ENCODE peak calls at places on chromosomes 13 and 19, in nine cellular contexts. One of them, this sample, is unnamed.

GRCh38 chr19:58562126-58563033 is 4.0 kb upstream of the UBE2M start:
- DNase-seq in anterior cingulate cortex: no peak
- DNase-seq in body of pancreas: peak; percentile 55
- DNase-seq in IMR-90: peak; percentile 39
- DNase-seq in fibroblast of gingiva: peak; percentile 29
- DNase-seq in T-helper 2 cell: no peak
- DNase-seq in amniotic stem cell: no peak
- DNase-seq in activated gamma-delta T cell treated with Interleukin-2 at 50 U/mL for 16 hours: no peak
- DNase-seq in stimulated activated naive CD4-positive, alpha-beta T cell: no peak
- DNase-seq in this sample: no peak

GRCh38 chr19:47419037-47419783 is at the start of gene MEIS3:
- DNase-seq in anterior cingulate cortex: no peak
- DNase-seq in body of pancreas: no peak
- DNase-seq in IMR-90: no peak
- DNase-seq in fibroblast of gingiva: no peak
- DNase-seq in T-helper 2 cell: no peak
- DNase-seq in amniotic stem cell: no peak
- DNase-seq in activated gamma-delta T cell treated with Interleukin-2 at 50 U/mL for 16 hours: no peak
- DNase-seq in stimulated activated naive CD4-positive, alpha-beta T cell: no peak
- DNase-seq in this sample: no peak

GRCh38 chr13:109816112-109816978 is 30.0 kb upstream of the IRS2 start:
- DNase-seq in anterior cingulate cortex: no peak
- DNase-seq in body of pancreas: peak; percentile 72
- DNase-seq in IMR-90: no peak
- DNase-seq in fibroblast of gingiva: peak; percentile 31
- DNase-seq in T-helper 2 cell: no peak
- DNase-seq in amniotic stem cell: no peak
- DNase-seq in activated gamma-delta T cell treated with Interleukin-2 at 50 U/mL for 16 hours: no peak
- DNase-seq in stimulated activated naive CD4-positive, alpha-beta T cell: no peak
- DNase-seq in this sample: no peak

GRCh38 chr13:31310781-31311180 is 111.0 kb downstream of the B3GLCT start:
- DNase-seq in anterior cingulate cortex: no peak
- DNase-seq in body of pancreas: no peak
- DNase-seq in IMR-90: peak; percentile 1
- DNase-seq in fibroblast of gingiva: peak; percentile 12
- DNase-seq in T-helper 2 cell: no peak
- DNase-seq in amniotic stem cell: no peak
- DNase-seq in activated gamma-delta T cell treated with Interleukin-2 at 50 U/mL for 16 hours: no peak
- DNase-seq in stimulated activated naive CD4-positive, alpha-beta T cell: no peak
- DNase-seq in this sample: peak; percentile 66

GRCh38 chr13:96104516-96104915 is 14.6 kb downstream of the HS6ST3 start:
- DNase-seq in anterior cingulate cortex: no peak
- DNase-seq in body of pancreas: no peak
- DNase-seq in IMR-90: no peak
- DNase-seq in fibroblast of gingiva: no peak
- DNase-seq in T-helper 2 cell: no peak
- DNase-seq in amniotic stem cell: no peak
- DNase-seq in activated gamma-delta T cell treated with Interleukin-2 at 50 U/mL for 16 hours: no peak
- DNase-seq in stimulated activated naive CD4-positive, alpha-beta T cell: no peak
- DNase-seq in this sample: no peak

GRCh38 chr13:42757678-42758420 is 23.5 kb upstream of the FAM216B start:
- DNase-seq in anterior cingulate cortex: no peak
- DNase-seq in body of pancreas: no peak
- DNase-seq in IMR-90: no peak
- DNase-seq in fibroblast of gingiva: no peak
- DNase-seq in T-helper 2 cell: no peak
- DNase-seq in amniotic stem cell: no peak
- DNase-seq in activated gamma-delta T cell treated with Interleukin-2 at 50 U/mL for 16 hours: no peak
- DNase-seq in stimulated activated naive CD4-positive, alpha-beta T cell: no peak
- DNase-seq in this sample: no peak

GRCh38 chr13:30108913-30109237 is 198.5 kb downstream of the KATNAL1 start:
- DNase-seq in anterior cingulate cortex: no peak
- DNase-seq in body of pancreas: peak; percentile 89
- DNase-seq in IMR-90: no peak
- DNase-seq in fibroblast of gingiva: no peak
- DNase-seq in T-helper 2 cell: no peak
- DNase-seq in amniotic stem cell: no peak
- DNase-seq in activated gamma-delta T cell treated with Interleukin-2 at 50 U/mL for 16 hours: no peak
- DNase-seq in stimulated activated naive CD4-positive, alpha-beta T cell: no peak
- DNase-seq in this sample: no peak

GRCh38 chr19:48793271-48793670 is 17.6 kb downstream of the BCAT2 start:
- DNase-seq in anterior cingulate cortex: no peak
- DNase-seq in body of pancreas: no peak
- DNase-seq in IMR-90: no peak
- DNase-seq in fibroblast of gingiva: no peak
- DNase-seq in T-helper 2 cell: no peak
- DNase-seq in amniotic stem cell: no peak
- DNase-seq in activated gamma-delta T cell treated with Interleukin-2 at 50 U/mL for 16 hours: no peak
- DNase-seq in stimulated activated naive CD4-positive, alpha-beta T cell: no peak
- DNase-seq in this sample: no peak

GRCh38 chr19:13804830-13805683 is 9.8 kb downstream of the ZSWIM4 start:
- DNase-seq in anterior cingulate cortex: no peak
- DNase-seq in body of pancreas: peak; percentile 51
- DNase-seq in IMR-90: no peak
- DNase-seq in fibroblast of gingiva: no peak
- DNase-seq in T-helper 2 cell: no peak
- DNase-seq in amniotic stem cell: no peak
- DNase-seq in activated gamma-delta T cell treated with Interleukin-2 at 50 U/mL for 16 hours: no peak
- DNase-seq in stimulated activated naive CD4-positive, alpha-beta T cell: no peak
- DNase-seq in this sample: peak; percentile 74

GRCh38 chr19:40274585-40275544 is 10.3 kb downstream of the AKT2 start:
- DNase-seq in anterior cingulate cortex: no peak
- DNase-seq in body of pancreas: no peak
- DNase-seq in IMR-90: no peak
- DNase-seq in fibroblast of gingiva: no peak
- DNase-seq in T-helper 2 cell: no peak
- DNase-seq in amniotic stem cell: no peak
- DNase-seq in activated gamma-delta T cell treated with Interleukin-2 at 50 U/mL for 16 hours: peak; percentile 20
- DNase-seq in stimulated activated naive CD4-positive, alpha-beta T cell: peak; percentile 37
- DNase-seq in this sample: no peak

GRCh38 chr19:2967972-2968371 is 9.4 kb upstream of the TLE6 start:
- DNase-seq in anterior cingulate cortex: no peak
- DNase-seq in body of pancreas: no peak
- DNase-seq in IMR-90: no peak
- DNase-seq in fibroblast of gingiva: no peak
- DNase-seq in T-helper 2 cell: no peak
- DNase-seq in amniotic stem cell: no peak
- DNase-seq in activated gamma-delta T cell treated with Interleukin-2 at 50 U/mL for 16 hours: no peak
- DNase-seq in stimulated activated naive CD4-positive, alpha-beta T cell: no peak
- DNase-seq in this sample: no peak

GRCh38 chr13:106599875-106600797 is 32.2 kb upstream of the ARGLU1 start:
- DNase-seq in anterior cingulate cortex: no peak
- DNase-seq in body of pancreas: peak; percentile 14
- DNase-seq in IMR-90: peak; percentile 80
- DNase-seq in fibroblast of gingiva: peak; percentile 7
- DNase-seq in T-helper 2 cell: no peak
- DNase-seq in amniotic stem cell: no peak
- DNase-seq in activated gamma-delta T cell treated with Interleukin-2 at 50 U/mL for 16 hours: no peak
- DNase-seq in stimulated activated naive CD4-positive, alpha-beta T cell: peak; percentile 48
- DNase-seq in this sample: no peak

GRCh38 chr13:104408733-104409132 is 1342.5 kb upstream of the SLC10A2 start:
- DNase-seq in anterior cingulate cortex: no peak
- DNase-seq in body of pancreas: no peak
- DNase-seq in IMR-90: peak; percentile 6
- DNase-seq in fibroblast of gingiva: no peak
- DNase-seq in T-helper 2 cell: no peak
- DNase-seq in amniotic stem cell: no peak
- DNase-seq in activated gamma-delta T cell treated with Interleukin-2 at 50 U/mL for 16 hours: no peak
- DNase-seq in stimulated activated naive CD4-positive, alpha-beta T cell: no peak
- DNase-seq in this sample: no peak

GRCh38 chr13:83819156-83819555 is 63.1 kb downstream of the SLITRK1 start:
- DNase-seq in anterior cingulate cortex: no peak
- DNase-seq in body of pancreas: no peak
- DNase-seq in IMR-90: no peak
- DNase-seq in fibroblast of gingiva: no peak
- DNase-seq in T-helper 2 cell: no peak
- DNase-seq in amniotic stem cell: no peak
- DNase-seq in activated gamma-delta T cell treated with Interleukin-2 at 50 U/mL for 16 hours: no peak
- DNase-seq in stimulated activated naive CD4-positive, alpha-beta T cell: no peak
- DNase-seq in this sample: no peak

GRCh38 chr13:110004814-110005213 is 218.4 kb upstream of the IRS2 start:
- DNase-seq in anterior cingulate cortex: no peak
- DNase-seq in body of pancreas: no peak
- DNase-seq in IMR-90: no peak
- DNase-seq in fibroblast of gingiva: no peak
- DNase-seq in T-helper 2 cell: no peak
- DNase-seq in amniotic stem cell: no peak
- DNase-seq in activated gamma-delta T cell treated with Interleukin-2 at 50 U/mL for 16 hours: no peak
- DNase-seq in stimulated activated naive CD4-positive, alpha-beta T cell: no peak
- DNase-seq in this sample: no peak

GRCh38 chr19:33621811-33622504 is at the start of gene CHST8:
- DNase-seq in anterior cingulate cortex: peak; percentile 6
- DNase-seq in body of pancreas: no peak
- DNase-seq in IMR-90: no peak
- DNase-seq in fibroblast of gingiva: no peak
- DNase-seq in T-helper 2 cell: no peak
- DNase-seq in amniotic stem cell: peak; percentile 4
- DNase-seq in activated gamma-delta T cell treated with Interleukin-2 at 50 U/mL for 16 hours: no peak
- DNase-seq in stimulated activated naive CD4-positive, alpha-beta T cell: no peak
- DNase-seq in this sample: no peak

GRCh38 chr19:48490980-48491792 is 20.4 kb downstream of the LMTK3 start:
- DNase-seq in anterior cingulate cortex: peak; percentile 8
- DNase-seq in body of pancreas: peak; percentile 44
- DNase-seq in IMR-90: no peak
- DNase-seq in fibroblast of gingiva: no peak
- DNase-seq in T-helper 2 cell: no peak
- DNase-seq in amniotic stem cell: no peak
- DNase-seq in activated gamma-delta T cell treated with Interleukin-2 at 50 U/mL for 16 hours: peak; percentile 54
- DNase-seq in stimulated activated naive CD4-positive, alpha-beta T cell: peak; percentile 51
- DNase-seq in this sample: peak; percentile 49

GRCh38 chr19:50978772-50979390 is 4.8 kb downstream of the KLK7 start:
- DNase-seq in anterior cingulate cortex: no peak
- DNase-seq in body of pancreas: no peak
- DNase-seq in IMR-90: no peak
- DNase-seq in fibroblast of gingiva: no peak
- DNase-seq in T-helper 2 cell: no peak
- DNase-seq in amniotic stem cell: no peak
- DNase-seq in activated gamma-delta T cell treated with Interleukin-2 at 50 U/mL for 16 hours: no peak
- DNase-seq in stimulated activated naive CD4-positive, alpha-beta T cell: no peak
- DNase-seq in this sample: no peak

GRCh38 chr19:35248310-35249145 is at the start of gene LSR:
- DNase-seq in anterior cingulate cortex: no peak
- DNase-seq in body of pancreas: peak; percentile 96
- DNase-seq in IMR-90: no peak
- DNase-seq in fibroblast of gingiva: no peak
- DNase-seq in T-helper 2 cell: peak; percentile 29
- DNase-seq in amniotic stem cell: no peak
- DNase-seq in activated gamma-delta T cell treated with Interleukin-2 at 50 U/mL for 16 hours: peak; percentile 84
- DNase-seq in stimulated activated naive CD4-positive, alpha-beta T cell: peak; percentile 79
- DNase-seq in this sample: peak; percentile 67

This sample was measured in Right ventricle myocardium inferior.